ENCODE peak calls at places on chromosomes 7 and 10, in five cellular contexts. C is IMR-90, S is fibroblast of lung, E is iPS DF 6.9, B is GM23248. M is an unnamed sample.

GRCh38 chr10:123117644-123118409 is 17.9 kb upstream of the HMX3 start:
- DNase-seq in C (no peak), S (no peak), E (no peak), B (peak), M (no peak)

GRCh38 chr10:102602272-102603045 is 41.8 kb upstream of the TRIM8 start:
- DNase-seq in C (no peak), S (no peak), E (no peak), B (peak), M (no peak)

GRCh38 chr10:32646535-32646934 is 200.6 kb downstream of the CCDC7 start:
- DNase-seq in C (no peak), S (no peak), E (no peak), B (no peak), M (no peak)

GRCh38 chr10:17238445-17239275 is 10.6 kb downstream of the VIM start:
- DNase-seq in C (peak), S (peak), E (no peak), B (peak), M (no peak)

GRCh38 chr7:41046221-41046761 is 656.6 kb downstream of the INHBA start:
- DNase-seq in C (peak), S (peak), E (no peak), B (no peak), M (no peak)

GRCh38 chr7:36852017-36852416 is 127.7 kb upstream of the AOAH start:
- DNase-seq in C (no peak), S (no peak), E (no peak), B (no peak), M (no peak)

GRCh38 chr7:25384820-25385560 is 156.7 kb upstream of the NPVF start:
- DNase-seq in C (no peak), S (no peak), E (no peak), B (no peak), M (no peak)

GRCh38 chr10:86291616-86292340 is 74.8 kb downstream of the GRID1 start:
- DNase-seq in C (no peak), S (no peak), E (no peak), B (no peak), M (no peak)

GRCh38 chr10:17200035-17200884 is 1.2 kb downstream of the TRDMT1 start:
- DNase-seq in C (no peak), S (no peak), E (no peak), B (peak), M (no peak)

GRCh38 chr7:38478404-38478803 is 152.8 kb downstream of the AMPH start:
- DNase-seq in C (peak), S (no peak), E (no peak), B (peak), M (peak)

GRCh38 chr10:107540981-107541380 is 376.5 kb upstream of the SORCS1 start:
- DNase-seq in C (no peak), S (no peak), E (no peak), B (no peak), M (no peak)

GRCh38 chr10:48896756-48897437 is 42.7 kb downstream of the LRRC18 start:
- DNase-seq in C (no peak), S (no peak), E (no peak), B (peak), M (no peak)

GRCh38 chr10:14322531-14322930 is 8.2 kb downstream of the FRMD4A start:
- DNase-seq in C (no peak), S (no peak), E (no peak), B (no peak), M (no peak)

GRCh38 chr10:16717617-16718395 is 99.4 kb downstream of the RSU1 start:
- DNase-seq in C (peak), S (peak), E (no peak), B (peak), M (no peak)

GRCh38 chr7:100167912-100168323 is 499 bp downstream of the GAL3ST4 start:
- DNase-seq in C (no peak), S (no peak), E (no peak), B (peak), M (no peak)

GRCh38 chr10:86244296-86244695 is 122.3 kb downstream of the GRID1 start:
- DNase-seq in C (no peak), S (peak), E (no peak), B (no peak), M (no peak)

GRCh38 chr7:108222236-108222892 is 92.2 kb upstream of the LAMB4 start:
- DNase-seq in C (peak), S (peak), E (no peak), B (peak), M (no peak)

GRCh38 chr10:34343764-34344163 is 471.3 kb downstream of the PARD3 start:
- DNase-seq in C (peak), S (peak), E (no peak), B (peak), M (no peak)

GRCh38 chr7:158734861-158735260 is 30.3 kb upstream of the NCAPG2 start:
- DNase-seq in C (peak), S (peak), E (no peak), B (peak), M (no peak)

GRCh38 chr7:151012031-151012692 is 12.1 kb downstream of the ATG9B start:
- DNase-seq in C (peak), S (peak), E (no peak), B (no peak), M (no peak)

GRCh38 chr10:114899982-114900381 is 38.0 kb upstream of the TRUB1 start:
- DNase-seq in C (no peak), S (no peak), E (no peak), B (no peak), M (no peak)

GRCh38 chr10:131996508-131997365 is 15.0 kb upstream of the BNIP3 start:
- DNase-seq in C (no peak), S (no peak), E (no peak), B (no peak), M (no peak)

GRCh38 chr7:67794544-67794943 is 797.9 kb downstream of the TYW1 start:
- DNase-seq in C (no peak), S (no peak), E (no peak), B (no peak), M (no peak)

GRCh38 chr10:18456984-18457383 is 194.4 kb downstream of the NSUN6 start:
- DNase-seq in C (no peak), S (no peak), E (no peak), B (no peak), M (no peak)

GRCh38 chr7:145106001-145106400 is 270.1 kb upstream of the TPK1 start:
- DNase-seq in C (no peak), S (no peak), E (no peak), B (no peak), M (no peak)

GRCh38 chr10:104123397-104123796 is 1.4 kb downstream of the SFR1 start:
- DNase-seq in C (peak), S (no peak), E (no peak), B (peak), M (no peak)

GRCh38 chr7:108079291-108080057 is 50.7 kb downstream of the LAMB4 start:
- DNase-seq in C (peak), S (peak), E (no peak), B (peak), M (no peak)

GRCh38 chr7:85177316-85177715 is 9.5 kb downstream of the SEMA3D start:
- DNase-seq in C (no peak), S (no peak), E (no peak), B (peak), M (no peak)

GRCh38 chr7:96013836-96014235 is 241.5 kb downstream of the DYNC1I1 start:
- DNase-seq in C (no peak), S (no peak), E (no peak), B (no peak), M (no peak)

GRCh38 chr7:84194484-84195260 is at the start of gene SEMA3A:
- DNase-seq in C (peak), S (peak), E (no peak), B (peak), M (no peak)

GRCh38 chr7:114081606-114082425 is 163.0 kb upstream of the PPP1R3A start:
- DNase-seq in C (peak), S (peak), E (no peak), B (peak), M (peak)

GRCh38 chr10:13555884-13556529 is 27.2 kb upstream of the BEND7 start:
- DNase-seq in C (no peak), S (no peak), E (no peak), B (no peak), M (no peak)

GRCh38 chr7:128129224-128129864 is 98.1 kb upstream of the LRRC4 start:
- DNase-seq in C (no peak), S (no peak), E (no peak), B (no peak), M (no peak)

GRCh38 chr10:108465871-108466641 is 1301.5 kb upstream of the SORCS1 start:
- DNase-seq in C (no peak), S (peak), E (no peak), B (peak), M (no peak)

GRCh38 chr10:5494611-5495010 is 4.8 kb downstream of the CALML5 start:
- DNase-seq in C (no peak), S (no peak), E (no peak), B (no peak), M (no peak)

GRCh38 chr7:34064511-34065158 is 159.3 kb downstream of the BMPER start:
- DNase-seq in C (peak), S (peak), E (no peak), B (no peak), M (no peak)

GRCh38 chr7:121360564-121360963 is 31.8 kb downstream of the WNT16 start:
- DNase-seq in C (no peak), S (no peak), E (no peak), B (no peak), M (no peak)

GRCh38 chr7:21357146-21358097 is 70.5 kb upstream of the SP4 start:
- DNase-seq in C (no peak), S (no peak), E (no peak), B (no peak), M (no peak)

GRCh38 chr10:79056361-79056735 is 12.4 kb upstream of the ZMIZ1 start:
- DNase-seq in C (no peak), S (no peak), E (no peak), B (no peak), M (no peak)

DNA sequence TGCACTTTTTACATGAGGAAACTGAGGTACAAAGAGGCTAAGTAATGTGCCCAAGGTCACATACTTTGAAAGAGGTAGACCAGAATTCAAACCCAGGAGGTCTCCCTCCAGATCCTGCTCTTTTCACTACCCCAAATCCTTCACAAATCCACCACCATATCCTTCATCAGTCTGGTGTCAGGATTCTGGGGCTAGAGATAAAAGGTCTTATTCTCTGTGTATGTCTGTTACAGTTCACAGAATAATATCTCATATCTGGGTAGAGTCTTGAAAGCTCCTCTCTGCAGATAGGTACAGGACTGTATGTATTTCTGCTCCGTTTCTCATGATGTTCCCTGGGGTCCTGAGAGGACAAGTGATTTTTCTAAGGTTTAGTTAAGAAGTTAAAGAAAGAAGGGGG is 4.9 kb downstream of the PIK3CG start:
- DNase-seq in C (no peak), S (no peak), E (no peak), B (no peak), M (no peak)
- H3K4me3 ChIP-seq in C (no peak), S (no peak), E (no peak), B (no peak), M (no peak)

GRCh38 chr10:71597821-71598498 is 121.6 kb downstream of the C10orf105 start:
- DNase-seq in C (no peak), S (no peak), E (no peak), B (peak), M (no peak)
- H3K27ac ChIP-seq in C (no peak), S (no peak), E (no peak), B (peak), M (no peak)

GRCh38 chr10:3067859-3068179 is 471 bp downstream of the PFKP start:
- DNase-seq in C (no peak), S (no peak), E (no peak), B (no peak), M (no peak)

GRCh38 chr10:3068201-3068967 is 1.0 kb downstream of the PFKP start:
- DNase-seq in C (peak), S (peak), E (no peak), B (peak), M (no peak)

GRCh38 chr10:3071405-3072198 is 4.3 kb downstream of the PFKP start:
- DNase-seq in C (peak), S (peak), E (no peak), B (peak), M (peak)

GRCh38 chr10:3068968-3069737 is 1.8 kb downstream of the PFKP start:
- DNase-seq in C (peak), S (peak), E (no peak), B (peak), M (no peak)

DNA sequence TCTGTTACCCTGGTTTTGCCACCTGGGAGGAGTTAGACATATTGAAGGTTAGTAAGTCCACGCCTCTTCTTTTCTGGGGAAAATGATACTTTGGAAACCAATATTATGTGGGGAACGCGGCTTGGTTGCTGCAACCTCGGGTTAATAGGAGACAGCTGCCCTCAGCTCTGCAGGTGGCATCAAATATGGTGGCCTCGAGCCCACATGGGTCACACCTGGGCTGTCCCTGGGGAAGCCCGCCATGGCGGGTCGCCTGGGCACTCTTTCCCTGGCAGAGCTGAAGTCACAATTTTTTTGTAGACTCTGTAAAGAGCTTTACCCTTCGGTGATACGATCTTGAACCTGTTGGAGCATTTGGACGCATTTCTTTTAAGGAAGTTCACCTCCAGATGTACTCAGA is 2.5 kb downstream of the PFKP start:
- DNase-seq in C (no peak), S (no peak), E (no peak), B (no peak), M (no peak)
- H3K4me3 ChIP-seq in C (peak), S (no peak), E (no peak), B (peak), M (peak)

DNA sequence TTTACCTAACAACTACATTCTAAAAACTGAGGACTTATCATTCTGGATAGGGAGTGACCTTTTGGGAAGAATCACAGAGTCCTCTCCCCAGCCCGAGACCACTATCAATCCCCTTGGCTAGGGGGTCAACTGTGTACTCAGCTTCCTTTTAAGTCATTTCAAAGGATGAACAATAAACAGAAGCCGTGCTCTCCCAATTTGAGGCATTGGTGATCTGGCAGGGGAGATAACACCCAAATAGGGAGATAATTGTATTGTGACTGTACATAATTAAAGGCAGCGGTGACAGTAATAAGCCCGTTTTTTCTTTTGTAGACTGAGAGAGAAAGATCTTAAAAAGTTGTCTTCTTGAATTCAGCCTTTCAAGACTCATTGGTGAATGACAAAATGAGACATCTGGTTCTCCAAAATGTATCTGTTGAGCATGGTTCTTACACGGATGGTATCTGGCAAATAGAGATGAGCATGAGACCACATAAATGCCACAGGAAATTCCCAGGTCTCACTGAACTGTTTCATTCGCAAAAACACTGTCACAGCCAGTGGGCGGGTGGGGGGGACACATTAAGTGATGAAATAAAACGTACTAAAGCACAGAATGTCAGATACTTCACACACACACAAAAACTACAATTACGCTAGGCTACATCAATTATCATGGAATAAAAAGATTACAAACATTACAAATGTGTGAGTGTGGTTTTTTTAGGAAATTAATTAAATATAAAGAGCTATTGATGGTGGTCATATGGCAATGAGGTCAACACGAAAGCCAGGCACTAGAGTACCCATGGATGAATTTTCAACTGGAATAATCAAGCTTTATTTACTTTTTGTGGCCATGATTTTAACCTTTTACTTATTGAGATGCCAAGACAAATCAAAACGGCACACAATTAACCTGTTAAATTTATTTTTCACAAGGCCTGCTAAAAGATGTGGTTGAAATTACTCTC is 108.4 kb downstream of the HIPK2 start:
- DNase-seq in C (no peak), S (no peak), E (no peak), B (no peak), M (no peak)
- H3K27ac ChIP-seq in C (no peak), S (no peak), E (no peak), B (no peak), M (no peak)

GRCh38 chr10:129659881-129660280 is 192.8 kb downstream of the MGMT start:
- DNase-seq in C (no peak), S (no peak), E (no peak), B (peak), M (no peak)
- H3K4me3 ChIP-seq in C (no peak), S (no peak), E (no peak), B (peak), M (no peak)

GRCh38 chr10:93874309-93875031 is 19.3 kb upstream of the SLC35G1 start:
- DNase-seq in C (no peak), S (no peak), E (no peak), B (peak), M (no peak)

GRCh38 chr10:93875032-93875358 is 18.8 kb upstream of the SLC35G1 start:
- DNase-seq in C (peak), S (peak), E (no peak), B (peak), M (no peak)

GRCh38 chr10:93871805-93872204 is 22.0 kb upstream of the SLC35G1 start:
- DNase-seq in C (no peak), S (no peak), E (no peak), B (no peak), M (no peak)

GRCh38 chr10:93872776-93873175 is 21.0 kb upstream of the SLC35G1 start:
- DNase-seq in C (no peak), S (no peak), E (no peak), B (no peak), M (no peak)

DNA sequence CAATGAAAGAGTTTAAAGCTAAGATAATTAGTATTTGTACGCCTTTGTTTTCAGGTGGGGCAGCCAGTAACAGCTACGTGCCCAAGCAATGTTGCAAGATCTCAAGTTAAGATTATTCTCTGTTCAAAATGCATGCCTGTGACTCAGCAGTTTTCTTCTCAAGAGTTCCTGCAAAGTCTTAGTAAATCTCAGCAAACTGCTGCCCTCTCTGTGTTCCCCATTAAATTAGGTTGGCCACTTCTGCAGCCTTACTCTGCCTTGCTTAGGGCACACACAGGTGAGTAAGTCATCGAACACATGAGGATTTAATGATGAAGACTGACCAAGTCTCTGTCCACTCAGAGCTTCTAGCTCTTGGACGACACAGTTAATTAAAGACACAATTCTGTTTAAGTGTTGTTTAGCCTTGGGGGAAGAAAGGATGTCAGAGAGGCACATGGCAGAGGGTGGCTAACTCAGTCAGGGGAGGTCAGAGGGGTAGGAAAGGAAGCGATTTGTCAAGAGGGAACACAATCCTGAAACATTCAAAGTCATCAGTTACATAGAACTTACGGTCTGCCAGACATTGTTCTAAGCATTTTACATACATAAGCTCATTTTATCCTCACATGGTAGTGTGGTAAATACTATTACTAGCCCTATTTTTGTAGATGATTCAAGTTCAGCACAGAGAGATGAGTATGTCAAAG is 20.2 kb upstream of the SLC35G1 start:
- DNase-seq in C (peak), S (peak), E (no peak), B (peak), M (no peak)
- H3K27ac ChIP-seq in C (peak), S (no peak), E (no peak), B (no peak), M (peak)

GRCh38 chr10:96587255-96588059 is 645 bp upstream of the TM9SF3 start:
- DNase-seq in C (peak), S (peak), E (no peak), B (peak), M (peak)

GRCh38 chr10:96584474-96584873 is 2.3 kb downstream of the TM9SF3 start:
- DNase-seq in C (no peak), S (no peak), E (no peak), B (no peak), M (no peak)

GRCh38 chr10:96586419-96587254 is at the start of gene TM9SF3:
- DNase-seq in C (peak), S (peak), E (peak), B (peak), M (no peak)

GRCh38 chr10:96585726-96586418 is 940 bp downstream of the TM9SF3 start:
- DNase-seq in C (peak), S (no peak), E (no peak), B (peak), M (no peak)

DNA sequence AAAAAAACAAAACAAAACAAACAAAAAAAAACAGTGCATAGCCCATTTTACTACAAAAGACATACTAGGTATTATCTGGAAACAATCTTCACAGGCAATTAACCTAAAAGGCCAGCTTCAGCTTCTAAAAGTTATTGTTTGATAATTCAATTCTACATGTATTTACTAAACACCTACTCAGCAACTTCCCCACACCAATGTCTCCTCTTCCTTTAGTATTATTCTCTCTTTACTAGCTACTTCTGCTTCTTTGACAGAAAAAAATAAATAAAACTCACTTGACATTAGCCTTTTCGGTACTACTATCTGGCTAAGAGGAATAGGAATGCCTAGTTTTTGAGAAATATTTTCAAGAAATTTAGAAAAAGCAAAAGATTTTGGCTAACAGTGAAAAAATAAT is 2.8 kb downstream of the TM9SF3 start:
- DNase-seq in C (no peak), S (no peak), E (no peak), B (no peak), M (no peak)
- H3K4me3 ChIP-seq in C (no peak), S (no peak), E (no peak), B (peak), M (no peak)